ENCODE peak calls at places on chromosome 2, in nine cellular contexts. L, Q, M, Z, U, O, I, W and H are unnamed samples.

GRCh38 chr2:168118733-168119518 is 128.5 kb downstream of the STK39 start:
- DNase-seq in U (peak), Z (peak), W (peak), O (peak), I (no peak), L (peak), Q (no peak), M (peak), H (no peak)

GRCh38 chr2:216109962-216110614 is 940 bp downstream of the XRCC5 start:
- DNase-seq in Q (no peak), W (peak), Z (peak), L (peak), I (no peak), M (no peak), O (no peak), U (peak), H (no peak)

GRCh38 chr2:54626131-54626530 is 97.3 kb upstream of the EML6 start:
- DNase-seq in W (no peak), Z (no peak), O (no peak), L (no peak), U (no peak), Q (no peak), I (no peak), M (no peak), H (no peak)

GRCh38 chr2:73823916-73824523 is 4.7 kb upstream of the STAMBP start:
- DNase-seq in Q (no peak), Z (peak), L (peak), M (peak), U (peak), W (peak), O (peak), I (peak), H (no peak)

GRCh38 chr2:26922638-26923466 is 47.6 kb upstream of the MAPRE3 start:
- DNase-seq in W (peak), I (peak), O (peak), L (peak), U (peak), Q (no peak), M (peak), Z (peak), H (no peak)

GRCh38 chr2:120917876-120918275 is 182.2 kb downstream of the GLI2 start:
- DNase-seq in I (no peak), L (no peak), U (no peak), W (no peak), Z (peak), M (no peak), O (no peak), Q (peak), H (no peak)

GRCh38 chr2:109604597-109604996 is 9.2 kb downstream of the SEPTIN10 start:
- DNase-seq in W (peak), Z (peak), M (no peak), U (peak), I (no peak), Q (no peak), L (peak), O (peak), H (peak)

GRCh38 chr2:191598296-191598695 is 79.6 kb upstream of the NABP1 start:
- DNase-seq in W (peak), I (no peak), O (no peak), U (no peak), L (no peak), Q (no peak), Z (no peak), M (no peak), H (no peak)

GRCh38 chr2:20577495-20578235 is 73.2 kb downstream of the HS1BP3 start:
- DNase-seq in Q (peak), Z (peak), L (peak), M (no peak), I (no peak), U (no peak), O (no peak), W (peak), H (no peak)

GRCh38 chr2:185658766-185659165 is 79.8 kb upstream of the FSIP2 start:
- DNase-seq in W (no peak), Q (no peak), I (no peak), U (no peak), O (no peak), M (no peak), L (no peak), Z (no peak), H (no peak)